ENCODE peak calls at places on chromosomes 12 and 14, in eight cellular contexts. T, Z, X, O, Q, C, L and W are unnamed samples.

GRCh38 chr14:29853272-29853671 is 74.4 kb downstream of the PRKD1 start:
- DNase-seq in T (no peak), Z (no peak), X (no peak), O (no peak), Q (no peak), C (no peak), L (no peak), W (no peak)

GRCh38 chr14:26808407-26808806 is 210.6 kb upstream of the NOVA1 start:
- DNase-seq in T (peak; percentile 45), Z (no peak), X (peak; percentile 0), O (no peak), Q (no peak), C (no peak), L (no peak), W (no peak)

GRCh38 chr12:63792333-63792732 is 12.6 kb downstream of the RXYLT1 start:
- DNase-seq in T (no peak), Z (no peak), X (no peak), O (no peak), Q (no peak), C (peak; percentile 3), L (no peak), W (no peak)

GRCh38 chr12:94690199-94690695 is 39.9 kb upstream of the TMCC3 start:
- DNase-seq in T (peak; percentile 26), Z (no peak), X (peak; percentile 33), O (no peak), Q (no peak), C (no peak), L (no peak), W (no peak)

GRCh38 chr12:69639400-69640016 is 28.8 kb upstream of the LRRC10 start:
- DNase-seq in T (peak; percentile 72), Z (no peak), X (peak; percentile 69), O (no peak), Q (peak; percentile 50), C (peak; percentile 63), L (peak; percentile 50), W (peak; percentile 24)

GRCh38 chr14:22497144-22497423 is 91.9 kb downstream of the DAD1 start:
- DNase-seq in T (no peak), Z (no peak), X (no peak), O (no peak), Q (no peak), C (no peak), L (no peak), W (no peak)

GRCh38 chr14:39435241-39435640 is 3.0 kb upstream of the FBXO33 start:
- DNase-seq in T (no peak), Z (no peak), X (no peak), O (no peak), Q (no peak), C (no peak), L (no peak), W (no peak)

GRCh38 chr12:57569858-57570257 is 20.0 kb downstream of the KIF5A start:
- DNase-seq in T (no peak), Z (no peak), X (no peak), O (no peak), Q (no peak), C (no peak), L (no peak), W (no peak)

GRCh38 chr14:22888662-22889061 is 5.6 kb downstream of the REM2 start:
- DNase-seq in T (no peak), Z (no peak), X (no peak), O (no peak), Q (no peak), C (no peak), L (no peak), W (no peak)

GRCh38 chr12:3273409-3273853 is 196.3 kb downstream of the TSPAN9 start:
- DNase-seq in T (peak; percentile 20), Z (no peak), X (peak; percentile 22), O (peak; percentile 66), Q (no peak), C (no peak), L (no peak), W (no peak)

GRCh38 chr14:77014004-77014604 is 14.4 kb downstream of the IRF2BPL start:
- DNase-seq in T (no peak), Z (no peak), X (peak; percentile 61), O (peak; percentile 98), Q (peak; percentile 61), C (peak; percentile 97), L (peak; percentile 80), W (no peak)

GRCh38 chr12:122336015-122336946 is 70.0 kb upstream of the VPS33A start:
- DNase-seq in T (peak; percentile 34), Z (no peak), X (peak; percentile 38), O (no peak), Q (no peak), C (peak; percentile 47), L (no peak), W (no peak)

GRCh38 chr12:94637714-94638113 is 12.6 kb downstream of the TMCC3 start:
- DNase-seq in T (no peak), Z (no peak), X (no peak), O (no peak), Q (no peak), C (no peak), L (no peak), W (no peak)

GRCh38 chr14:106605548-106606448 is 1079.4 kb downstream of the TMEM121 start:
- DNase-seq in T (peak; percentile 40), Z (no peak), X (no peak), O (no peak), Q (no peak), C (peak; percentile 3), L (no peak), W (no peak)
- TF ChIP-seq CTCF in T (peak; percentile 25), Z (no peak), X (no peak), O (no peak), Q (no peak), C (no peak), L (no peak), W (no peak)

GRCh38 chr12:132545183-132545953 is 55.4 kb downstream of the FBRSL1 start:
- DNase-seq in T (no peak), Z (no peak), X (no peak), O (no peak), Q (no peak), C (no peak), L (no peak), W (no peak)
- TF ChIP-seq CTCF in T (no peak), Z (no peak), X (no peak), O (no peak), Q (no peak), C (no peak), L (no peak), W (no peak)

DNA sequence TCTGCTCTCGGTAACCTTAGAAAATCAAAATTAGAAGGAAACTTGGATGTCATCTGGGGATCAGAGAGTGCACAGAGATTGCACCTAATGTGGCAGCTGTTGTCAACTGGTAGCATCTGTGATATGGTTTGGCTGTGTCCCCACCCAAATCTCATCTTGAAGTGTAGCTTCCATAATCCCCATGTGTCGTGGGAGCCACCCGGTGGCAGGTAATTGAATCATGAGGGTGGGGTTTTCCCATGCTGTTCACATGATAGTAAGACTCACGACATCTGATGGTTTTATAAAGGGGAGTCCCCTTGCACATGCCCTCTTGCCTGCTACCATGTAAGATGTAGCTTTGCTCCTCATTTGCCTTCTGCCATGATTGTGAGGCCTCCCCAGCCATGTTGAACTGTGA is 127.7 kb upstream of the SRRM4 start:
- DNase-seq in T (no peak), Z (no peak), X (no peak), O (no peak), Q (no peak), C (no peak), L (no peak), W (no peak)
- TF ChIP-seq CTCF in T (no peak), Z (no peak), X (no peak), O (no peak), Q (no peak), C (no peak), L (no peak), W (no peak)

GRCh38 chr14:68610251-68610793 is 182.5 kb downstream of the ZFP36L1 start:
- DNase-seq in T (no peak), Z (no peak), X (no peak), O (no peak), Q (no peak), C (no peak), L (no peak), W (no peak)
- TF ChIP-seq CTCF in T (no peak), Z (no peak), X (no peak), O (no peak), Q (no peak), C (no peak), L (no peak), W (no peak)

GRCh38 chr14:54193871-54194270 is 202.9 kb upstream of the CDKN3 start:
- DNase-seq in T (no peak), Z (no peak), X (no peak), O (no peak), Q (no peak), C (no peak), L (no peak), W (no peak)

GRCh38 chr14:54194501-54194900 is 202.3 kb upstream of the CDKN3 start:
- DNase-seq in T (peak; percentile 53), Z (no peak), X (peak; percentile 34), O (no peak), Q (no peak), C (no peak), L (no peak), W (no peak)

GRCh38 chr14:54189358-54190354 is 207.2 kb upstream of the CDKN3 start:
- DNase-seq in T (peak; percentile 85), Z (no peak), X (peak; percentile 73), O (peak; percentile 54), Q (no peak), C (no peak), L (no peak), W (no peak)

GRCh38 chr14:54191846-54192245 is 205.0 kb upstream of the CDKN3 start:
- DNase-seq in T (peak; percentile 38), Z (no peak), X (no peak), O (no peak), Q (no peak), C (no peak), L (no peak), W (no peak)

DNA sequence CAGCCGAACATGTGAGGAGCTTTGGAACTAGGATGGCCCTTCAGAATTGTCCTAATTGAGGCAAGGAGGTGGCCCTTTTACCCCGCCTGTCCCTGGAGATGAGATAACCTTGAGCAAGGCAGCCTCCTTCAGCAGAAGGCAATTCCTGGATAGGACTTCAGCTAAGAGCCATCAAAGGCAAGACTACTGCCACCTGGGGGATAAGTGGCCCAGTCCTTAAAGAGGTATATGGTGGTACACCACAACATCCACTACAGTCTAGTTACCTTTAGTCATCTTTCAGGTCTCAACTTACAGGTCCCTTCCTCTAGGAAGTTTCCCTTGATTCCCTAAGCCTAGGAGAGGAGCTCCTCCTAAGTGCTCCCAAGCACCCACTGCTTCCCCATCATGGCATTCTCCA is 204.2 kb upstream of the CDKN3 start:
- DNase-seq in T (no peak), Z (no peak), X (no peak), O (no peak), Q (no peak), C (no peak), L (no peak), W (no peak)
- TF ChIP-seq CTCF in T (no peak), Z (no peak), X (no peak), O (no peak), Q (no peak), C (no peak), L (no peak), W (no peak)